ENCODE peak calls at places on chromosomes 7 and 10, in four cellular contexts. C is Caco-2, G is heart right ventricle, Z is fibroblast of lung. H is an unnamed sample.

GRCh38 chr10:123144697-123145541 is 3.0 kb upstream of the HMX2 start:
- DNase-seq in C (no peak), G (no peak), Z (no peak), H (no peak)

GRCh38 chr7:138388673-138389491 is 71.2 kb upstream of the TRIM24 start:
- DNase-seq in C (peak), G (no peak), Z (no peak), H (no peak)

GRCh38 chr10:108782411-108782810 is 1140.9 kb downstream of the XPNPEP1 start:
- DNase-seq in C (no peak), G (no peak), Z (no peak), H (no peak)

GRCh38 chr7:109479388-109479787 is 909.7 kb downstream of the DNAJB9 start:
- DNase-seq in C (no peak), G (no peak), Z (no peak), H (no peak)

GRCh38 chr10:131803863-131804425 is 96.9 kb upstream of the PPP2R2D start:
- DNase-seq in C (no peak), G (no peak), Z (no peak), H (no peak)

GRCh38 chr7:103540338-103540737 is 94.3 kb upstream of the SLC26A5 start:
- DNase-seq in C (no peak), G (no peak), Z (no peak), H (no peak)

GRCh38 chr10:69578508-69578991 is 5.3 kb upstream of the NEUROG3 start:
- DNase-seq in C (no peak), G (no peak), Z (no peak), H (no peak)

GRCh38 chr10:118568327-118568848 is 27.1 kb downstream of the PRLHR start:
- DNase-seq in C (no peak), G (no peak), Z (peak), H (no peak)

GRCh38 chr7:30664184-30664885 is 17.9 kb downstream of the CRHR2 start:
- DNase-seq in C (no peak), G (no peak), Z (no peak), H (no peak)

GRCh38 chr7:128172963-128173362 is 68.1 kb upstream of the LEP start:
- DNase-seq in C (no peak), G (no peak), Z (no peak), H (no peak)

GRCh38 chr7:37514520-37514919 is 65.9 kb upstream of the ELMO1 start:
- DNase-seq in C (no peak), G (no peak), Z (no peak), H (no peak)

GRCh38 chr7:106071356-106071998 is 40.6 kb downstream of the SYPL1 start:
- DNase-seq in C (no peak), G (no peak), Z (no peak), H (no peak)

GRCh38 chr10:89419548-89419947 is 5.2 kb downstream of the IFIT5 start:
- DNase-seq in C (no peak), G (no peak), Z (peak), H (no peak)

GRCh38 chr7:4519819-4520520 is 162.1 kb upstream of the FOXK1 start:
- DNase-seq in C (no peak), G (no peak), Z (no peak), H (no peak)